ENCODE peak calls at places on chromosomes 7 and 10, in five cellular contexts. W is mammary epithelial cell; H is fibroblast of lung; U is CD4-positive, alpha-beta T cell; V is gastrocnemius medialis. C is an unnamed sample.

GRCh38 chr10:2610946-2611345 is 456.4 kb upstream of the PFKP start:
- DNase-seq in H (no peak), V (no peak), U (no peak), W (no peak), C (no peak)

GRCh38 chr7:30143748-30144251 is 9.0 kb downstream of the MTURN start:
- DNase-seq in W (peak; percentile 85), H (peak; percentile 59), U (no peak), V (no peak), C (no peak)

GRCh38 chr7:22574756-22575517 is 74.9 kb upstream of the STEAP1B start:
- DNase-seq in U (no peak), V (no peak), W (no peak), H (no peak), C (no peak)

GRCh38 chr10:98586096-98586495 is 139.4 kb upstream of the HPS1 start:
- DNase-seq in V (no peak), U (no peak), H (no peak), W (no peak), C (no peak)

GRCh38 chr10:115402690-115403089 is 309.5 kb downstream of the ATRNL1 start:
- DNase-seq in H (peak; percentile 56), W (peak; percentile 37), V (no peak), U (no peak), C (no peak)

GRCh38 chr7:107528461-107528860 is 35.3 kb downstream of the COG5 start:
- DNase-seq in U (no peak), V (no peak), H (peak; percentile 78), W (peak; percentile 60), C (no peak)

GRCh38 chr10:80498039-80498832 is 39.5 kb upstream of the SH2D4B start:
- DNase-seq in H (no peak), V (no peak), U (no peak), W (no peak), C (peak; percentile 23)

GRCh38 chr10:69738071-69738470 is 63.6 kb upstream of the COL13A1 start:
- DNase-seq in W (no peak), U (no peak), H (no peak), V (no peak), C (no peak)

GRCh38 chr7:102286237-102287081 is at the start of gene SH2B2:
- DNase-seq in U (peak; percentile 45), H (peak; percentile 43), V (peak; percentile 71), W (peak; percentile 32), C (peak; percentile 79)

GRCh38 chr7:73768661-73769480 is 1.2 kb downstream of the CLDN3 start:
- DNase-seq in V (no peak), W (no peak), H (no peak), U (no peak), C (no peak)

GRCh38 chr10:13559124-13559700 is 27.6 kb upstream of the PRPF18 start:
- DNase-seq in W (peak; percentile 19), U (no peak), H (no peak), V (no peak), C (no peak)

GRCh38 chr10:44674536-44674935 is 236.6 kb upstream of the TMEM72 start:
- DNase-seq in U (no peak), V (no peak), W (no peak), H (peak; percentile 40), C (no peak)

GRCh38 chr7:25029075-25029474 is 49.1 kb upstream of the OSBPL3 start:
- DNase-seq in W (no peak), U (no peak), H (no peak), V (no peak), C (no peak)

GRCh38 chr10:35043796-35044344 is 46.3 kb downstream of the CUL2 start:
- DNase-seq in U (no peak), W (no peak), V (no peak), H (peak; percentile 48), C (no peak)

GRCh38 chr10:114691442-114691941 is 33.4 kb upstream of the ABLIM1 start:
- DNase-seq in W (peak; percentile 70), V (no peak), H (peak; percentile 79), U (no peak), C (no peak)

GRCh38 chr7:92576296-92576695 is 13.9 kb downstream of the FAM133B start:
- DNase-seq in V (no peak), U (no peak), W (no peak), H (no peak), C (no peak)

GRCh38 chr10:70782401-70783055 is 2.6 kb downstream of the TBATA start:
- DNase-seq in W (no peak), H (no peak), V (no peak), U (no peak), C (no peak)

GRCh38 chr7:157139142-157140117 is 704 bp downstream of the UBE3C start:
- DNase-seq in U (peak; percentile 68), H (peak; percentile 48), W (no peak), V (peak; percentile 44), C (peak; percentile 51)

GRCh38 chr7:1235501-1236131 is 2.9 kb downstream of the UNCX start:
- DNase-seq in U (no peak), V (no peak), W (peak; percentile 23), H (no peak), C (no peak)

GRCh38 chr10:87865201-87866025 is 2.0 kb downstream of the PTEN start:
- DNase-seq in V (no peak), W (peak; percentile 29), U (no peak), H (peak; percentile 12), C (no peak)

GRCh38 chr10:61271127-61271780 is 181.9 kb downstream of the TMEM26 start:
- DNase-seq in V (no peak), H (peak; percentile 84), U (no peak), W (peak; percentile 20), C (no peak)
- TF ChIP-seq CTCF in V (no peak), H (peak; percentile 42), U (no peak), W (peak; percentile 14), C (no peak)

GRCh38 chr10:49258351-49258683 is 40.7 kb upstream of the C10orf71 start:
- DNase-seq in U (no peak), V (no peak), W (no peak), H (no peak), C (no peak)
- TF ChIP-seq CTCF in U (no peak), V (no peak), W (no peak), H (no peak), C (no peak)

DNA sequence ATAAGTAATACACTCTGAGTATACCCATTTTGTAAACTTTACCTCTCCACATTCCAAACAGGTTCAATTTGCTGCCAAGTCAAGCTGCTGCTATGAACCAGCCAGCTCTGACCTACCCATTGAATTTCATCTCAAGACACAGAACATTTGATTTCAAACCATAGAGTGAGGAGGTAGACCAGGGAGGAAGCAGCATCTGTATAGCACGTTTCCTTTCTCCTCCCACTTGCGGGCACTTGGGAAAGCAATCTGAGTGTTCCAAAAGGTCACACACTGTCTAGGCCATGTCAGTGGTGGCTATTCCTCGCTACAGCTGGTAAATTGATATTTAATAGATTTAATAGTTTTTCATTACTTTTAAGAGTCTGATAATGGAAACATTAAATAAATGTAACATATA is 147.8 kb upstream of the EEPD1 start:
- DNase-seq in H (no peak), U (no peak), W (no peak), V (no peak), C (no peak)
- TF ChIP-seq CTCF in H (no peak), U (no peak), W (no peak), V (no peak), C (no peak)

DNA sequence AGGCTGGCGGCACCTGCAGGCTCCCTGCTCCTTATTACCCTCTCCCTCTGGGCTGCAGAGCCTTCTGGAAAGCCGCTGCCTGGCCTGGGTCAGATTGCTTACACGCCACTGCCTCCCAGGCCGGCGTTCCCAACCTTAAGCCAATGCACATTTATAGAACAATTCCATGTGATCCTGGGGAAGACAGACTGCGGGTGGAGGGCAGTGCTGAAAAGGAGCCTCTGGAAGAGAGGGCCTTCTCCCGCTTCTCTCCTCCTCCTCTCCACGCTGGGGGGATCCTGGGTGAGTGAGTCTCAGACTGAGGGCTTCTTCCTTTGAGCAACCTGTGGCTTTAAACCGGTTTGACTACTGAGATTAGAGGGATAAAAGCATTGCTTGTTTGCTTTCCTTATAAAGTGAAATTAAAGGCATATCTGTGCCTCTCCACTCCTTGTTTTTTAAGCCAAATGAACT is 5.5 kb downstream of the TACC2 start:
- DNase-seq in U (no peak), H (peak; percentile 8), W (peak; percentile 56), V (peak; percentile 96), C (no peak)
- TF ChIP-seq CTCF in U (no peak), H (no peak), W (no peak), V (peak; percentile 15), C (no peak)

GRCh38 chr7:42385912-42386311 is 148.9 kb upstream of the GLI3 start:
- DNase-seq in H (no peak), U (no peak), V (no peak), W (no peak), C (no peak)
- TF ChIP-seq CTCF in H (peak; percentile 12), U (no peak), V (no peak), W (peak; percentile 12), C (no peak)

GRCh38 chr10:84537447-84537931 is 209.1 kb downstream of the CCSER2 start:
- DNase-seq in V (peak; percentile 32), U (no peak), W (peak; percentile 32), H (peak; percentile 41), C (no peak)

GRCh38 chr10:84538036-84538435 is 209.6 kb downstream of the CCSER2 start:
- DNase-seq in V (no peak), H (no peak), W (no peak), U (no peak), C (no peak)

GRCh38 chr10:84530724-84531325 is 202.4 kb downstream of the CCSER2 start:
- DNase-seq in V (no peak), W (no peak), U (no peak), H (no peak), C (no peak)

GRCh38 chr10:84531396-84531795 is 203.0 kb downstream of the CCSER2 start:
- DNase-seq in H (peak; percentile 53), U (no peak), V (no peak), W (no peak), C (no peak)

GRCh38 chr10:84534168-84534567 is 205.8 kb downstream of the CCSER2 start:
- DNase-seq in V (no peak), U (no peak), W (no peak), H (no peak), C (no peak)
- TF ChIP-seq CTCF in V (no peak), U (no peak), W (no peak), H (peak; percentile 21), C (no peak)